ENCODE peak calls at places on chromosomes 13 and 19, in seven cellular contexts. O is hepatocyte, B is astrocyte, D is OCI-LY7, G is neuronal stem cell, Q is neural progenitor cell, P is Karpas-422. F is an unnamed sample.

GRCh38 chr13:75788494-75788991 is 152.4 kb downstream of the LMO7 start:
- DNase-seq in O (no peak), B (peak), D (no peak), G (no peak), Q (no peak), P (no peak), F (peak)

GRCh38 chr13:105127732-105128131 is 1407.7 kb downstream of the EFNB2 start:
- DNase-seq in O (no peak), B (no peak), D (no peak), G (no peak), Q (peak), P (no peak), F (no peak)

GRCh38 chr19:10430505-10431253 is 10.3 kb downstream of the PDE4A start:
- DNase-seq in O (peak), B (no peak), D (no peak), G (no peak), Q (peak), P (no peak), F (peak)

GRCh38 chr19:18017275-18018083 is 9.5 kb downstream of the ARRDC2 start:
- DNase-seq in O (no peak), B (no peak), D (no peak), G (no peak), Q (no peak), P (no peak), F (no peak)

GRCh38 chr13:27147530-27148170 is 24.0 kb downstream of the USP12 start:
- DNase-seq in O (no peak), B (peak), D (peak), G (no peak), Q (no peak), P (no peak), F (peak)

GRCh38 chr13:87426737-87427136 is 244.4 kb upstream of the SLITRK5 start:
- DNase-seq in O (no peak), B (no peak), D (no peak), G (no peak), Q (no peak), P (no peak), F (no peak)

GRCh38 chr19:35703343-35703742 is 1.0 kb upstream of the ZBTB32 start:
- DNase-seq in O (no peak), B (no peak), D (no peak), G (no peak), Q (no peak), P (peak), F (no peak)

GRCh38 chr13:40185393-40185792 is 481.0 kb downstream of the FOXO1 start:
- DNase-seq in O (no peak), B (no peak), D (peak), G (no peak), Q (no peak), P (peak), F (no peak)

GRCh38 chr13:98541701-98542203 is 35.2 kb downstream of the STK24 start:
- DNase-seq in O (no peak), B (no peak), D (no peak), G (no peak), Q (no peak), P (no peak), F (no peak)

GRCh38 chr19:22257916-22258315 is 28.3 kb upstream of the ZNF729 start:
- DNase-seq in O (no peak), B (no peak), D (no peak), G (no peak), Q (no peak), P (no peak), F (no peak)

GRCh38 chr13:63124863-63125262 is 1709.2 kb upstream of the PCDH20 start:
- DNase-seq in O (peak), B (peak), D (peak), G (no peak), Q (no peak), P (peak), F (peak)

GRCh38 chr19:13053761-13054604 is 48.7 kb downstream of the LYL1 start:
- DNase-seq in O (peak), B (peak), D (no peak), G (peak), Q (peak), P (no peak), F (peak)

GRCh38 chr13:76972430-76972829 is 19.5 kb upstream of the CLN5 start:
- DNase-seq in O (no peak), B (no peak), D (no peak), G (no peak), Q (no peak), P (peak), F (no peak)
- H2AFZ ChIP-seq in O (no peak), B (no peak), D (no peak), G (peak), Q (no peak), P (peak), F (no peak)

DNA sequence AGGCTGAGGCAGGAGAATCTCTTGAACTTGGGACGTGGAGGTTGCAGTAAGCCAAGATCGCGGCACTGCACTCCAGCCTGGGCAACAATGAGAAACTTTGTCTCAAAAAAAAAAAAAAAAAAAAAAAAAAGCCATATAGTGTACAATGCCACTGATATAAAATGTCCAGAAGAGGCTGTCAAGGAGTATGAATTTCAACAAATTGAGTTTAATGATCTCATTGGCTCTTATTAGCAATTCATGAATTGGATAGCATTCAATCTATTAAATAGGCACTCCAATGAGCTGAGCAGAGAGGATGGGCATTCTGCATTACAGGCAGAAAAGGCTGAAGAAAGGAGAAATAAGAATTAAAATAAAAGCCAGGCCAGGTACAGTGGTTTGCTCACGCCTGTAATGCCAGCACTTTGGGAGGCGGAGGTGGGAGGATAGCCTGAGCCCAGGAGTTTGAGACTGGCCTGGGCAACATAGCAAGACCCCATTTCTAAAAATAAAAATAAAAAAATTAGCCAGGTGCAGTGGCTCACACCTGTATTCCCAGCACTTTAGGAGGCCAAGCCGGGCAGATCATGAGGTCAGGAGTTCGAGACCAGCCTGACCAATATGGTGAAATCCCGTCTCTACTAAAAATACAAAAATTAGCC is 757 bp upstream of the LMNB2 start:
- DNase-seq in O (no peak), B (no peak), D (no peak), G (no peak), Q (no peak), P (no peak), F (no peak)
- H2AFZ ChIP-seq in O (peak), B (peak), D (peak), G (peak), Q (no peak), P (peak), F (peak)

DNA sequence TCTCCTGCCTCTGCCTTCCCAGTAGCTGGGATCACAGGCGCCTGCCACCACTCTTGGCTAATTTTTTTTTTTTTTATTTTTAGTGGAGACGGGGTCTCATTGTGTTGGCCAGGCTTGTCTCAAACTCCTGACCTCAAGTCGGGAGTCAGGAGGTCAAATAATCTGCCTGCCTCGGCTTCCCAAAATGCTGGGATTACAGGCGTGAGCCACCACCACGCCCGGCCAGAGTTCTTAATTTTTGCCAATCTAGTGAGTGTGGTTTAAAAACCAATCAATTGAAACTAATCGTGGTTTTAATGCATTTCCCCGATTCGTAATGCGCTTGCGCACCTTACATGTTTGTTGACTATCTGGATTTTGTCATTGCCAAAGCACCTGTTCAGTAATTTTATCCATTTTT is 37.0 kb downstream of the SKA3 start:
- DNase-seq in O (no peak), B (no peak), D (peak), G (no peak), Q (no peak), P (no peak), F (no peak)
- H2AFZ ChIP-seq in O (peak), B (no peak), D (peak), G (peak), Q (peak), P (peak), F (no peak)

DNA sequence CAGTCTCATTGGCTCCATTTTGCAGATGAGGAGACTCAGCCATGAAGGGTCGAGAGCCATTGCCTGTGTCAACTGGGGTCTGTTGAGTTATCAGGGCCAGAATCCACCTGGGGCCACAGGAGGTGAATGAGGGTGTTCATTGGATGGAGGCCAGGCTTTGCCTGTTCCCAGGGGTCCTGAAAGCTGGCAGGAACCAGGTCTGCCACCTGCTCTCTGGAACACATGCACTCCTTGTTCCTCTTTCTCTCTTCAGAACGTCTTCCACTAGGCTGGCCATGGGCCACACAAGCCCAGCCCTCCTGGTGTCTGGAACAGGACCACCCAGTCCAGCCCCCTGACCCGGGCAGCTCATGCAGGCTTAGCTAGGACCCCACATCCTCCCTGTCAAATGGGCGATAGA is 21.1 kb downstream of the PPP1R37 start:
- DNase-seq in O (no peak), B (no peak), D (peak), G (no peak), Q (no peak), P (no peak), F (no peak)
- H2AFZ ChIP-seq in O (no peak), B (no peak), D (no peak), G (no peak), Q (no peak), P (no peak), F (no peak)

GRCh38 chr19:6888967-6889366 is 1.6 kb downstream of the ADGRE1 start:
- DNase-seq in O (no peak), B (no peak), D (no peak), G (no peak), Q (no peak), P (no peak), F (no peak)

GRCh38 chr19:6890938-6891337 is 3.6 kb downstream of the ADGRE1 start:
- DNase-seq in O (no peak), B (no peak), D (no peak), G (no peak), Q (no peak), P (no peak), F (no peak)

GRCh38 chr19:6890421-6890913 is 3.1 kb downstream of the ADGRE1 start:
- DNase-seq in O (no peak), B (no peak), D (peak), G (no peak), Q (no peak), P (no peak), F (no peak)

GRCh38 chr19:6894313-6894712 is 6.9 kb downstream of the ADGRE1 start:
- DNase-seq in O (no peak), B (no peak), D (no peak), G (no peak), Q (no peak), P (no peak), F (no peak)

GRCh38 chr19:6891761-6892385 is 4.5 kb downstream of the ADGRE1 start:
- DNase-seq in O (no peak), B (no peak), D (peak), G (no peak), Q (no peak), P (no peak), F (no peak)
- H2AFZ ChIP-seq in O (no peak), B (no peak), D (peak), G (no peak), Q (no peak), P (no peak), F (no peak)